ENCODE peak calls at places on chromosome 12, in six cellular contexts. C is GM12892, B is stomach, Y is endothelial cell of umbilical vein, U is K562, O is sigmoid colon. J is an unnamed sample.
A peak's percentile ranks its signal among the peaks of the same experiment; 100 is the strongest.

GRCh38 chr12:113103756-113104450 is 31.7 kb downstream of the RASAL1 start:
- DNase-seq in B (peak; percentile 36), C (peak; percentile 67), Y (no peak), O (no peak), U (peak; percentile 57), J (no peak)

GRCh38 chr12:107400686-107401447 is 284.7 kb upstream of the PWP1 start:
- DNase-seq in O (no peak), B (no peak), U (no peak), C (no peak), Y (no peak), J (no peak)

GRCh38 chr12:1103632-1104031 is 112.6 kb downstream of the ERC1 start:
- DNase-seq in B (no peak), C (no peak), Y (no peak), U (no peak), O (no peak), J (no peak)

GRCh38 chr12:121822393-121823100 is 18.7 kb downstream of the SETD1B start:
- DNase-seq in B (no peak), C (no peak), U (no peak), Y (no peak), O (no peak), J (no peak)

GRCh38 chr12:110104188-110104969 is 19.8 kb upstream of the IFT81 start:
- DNase-seq in C (no peak), O (peak; percentile 66), B (no peak), U (no peak), Y (no peak), J (no peak)

GRCh38 chr12:32549675-32550079 is 129.4 kb upstream of the DNM1L start:
- DNase-seq in B (no peak), Y (no peak), U (no peak), O (no peak), C (no peak), J (no peak)

GRCh38 chr12:53051058-53051880 is 1.4 kb downstream of the TNS2 start:
- DNase-seq in B (peak; percentile 59), C (peak; percentile 8), U (peak; percentile 76), O (peak; percentile 95), Y (peak; percentile 80), J (no peak)

GRCh38 chr12:75439930-75440329 is 40.6 kb upstream of the GLIPR1 start:
- DNase-seq in U (no peak), Y (no peak), O (no peak), B (no peak), C (no peak), J (no peak)

GRCh38 chr12:115404761-115405470 is 720.9 kb upstream of the TBX3 start:
- DNase-seq in C (no peak), O (no peak), B (no peak), U (no peak), Y (peak; percentile 80), J (peak; percentile 59)

GRCh38 chr12:123143753-123144461 is 7.0 kb downstream of the PITPNM2 start:
- DNase-seq in O (no peak), B (no peak), C (no peak), U (no peak), Y (no peak), J (no peak)

GRCh38 chr12:59041241-59042121 is 121.2 kb upstream of the LRIG3 start:
- DNase-seq in Y (peak; percentile 89), U (no peak), B (no peak), C (no peak), O (no peak), J (no peak)

GRCh38 chr12:80420075-80420474 is 24.0 kb upstream of the PTPRQ start:
- DNase-seq in U (no peak), O (no peak), B (no peak), C (no peak), Y (no peak), J (no peak)

GRCh38 chr12:98828802-98829600 is 183.9 kb downstream of the APAF1 start:
- DNase-seq in O (no peak), B (no peak), C (no peak), U (no peak), Y (no peak), J (no peak)

GRCh38 chr12:108320503-108321293 is 18.4 kb downstream of the CMKLR1 start:
- DNase-seq in B (no peak), C (no peak), O (no peak), U (no peak), Y (no peak), J (no peak)

GRCh38 chr12:26754148-26754547 is 78.8 kb downstream of the ITPR2 start:
- DNase-seq in Y (no peak), B (no peak), O (no peak), U (no peak), C (no peak), J (no peak)

GRCh38 chr12:13404631-13405473 is 208.3 kb downstream of the EMP1 start:
- DNase-seq in O (no peak), Y (no peak), U (no peak), C (no peak), B (peak; percentile 59), J (no peak)

GRCh38 chr12:65280306-65280705 is 1.8 kb downstream of the MSRB3 start:
- DNase-seq in C (no peak), B (no peak), O (no peak), U (no peak), Y (peak; percentile 50), J (no peak)

GRCh38 chr12:30977124-30977523 is 50.6 kb downstream of the TSPAN11 start:
- DNase-seq in B (no peak), U (no peak), Y (no peak), C (no peak), O (no peak), J (no peak)

GRCh38 chr12:75137896-75138295 is 71.7 kb downstream of the KCNC2 start:
- DNase-seq in U (no peak), C (no peak), O (no peak), B (no peak), Y (no peak), J (no peak)

GRCh38 chr12:71746983-71747611 is 7.6 kb upstream of the RAB21 start:
- DNase-seq in B (peak; percentile 33), C (no peak), U (peak; percentile 73), Y (peak; percentile 66), O (no peak), J (no peak)

GRCh38 chr12:42298887-42299286 is 27.0 kb downstream of the ZCRB1 start:
- DNase-seq in U (no peak), Y (no peak), O (no peak), C (no peak), B (no peak), J (no peak)

GRCh38 chr12:53268009-53268636 is at the start of gene ESPL1:
- DNase-seq in B (peak; percentile 75), C (peak; percentile 92), Y (peak; percentile 82), U (peak; percentile 95), O (peak; percentile 86), J (peak; percentile 41)

GRCh38 chr12:34402228-34402898 is 380.1 kb downstream of the ALG10 start:
- DNase-seq in B (peak; percentile 17), U (no peak), O (peak; percentile 43), Y (no peak), C (no peak), J (peak; percentile 8)

GRCh38 chr12:49764126-49764525 is 22.8 kb downstream of the TMBIM6 start:
- DNase-seq in O (no peak), B (no peak), U (no peak), C (no peak), Y (no peak), J (no peak)
- TF ChIP-seq POLR2A in O (no peak), B (no peak), U (no peak), C (no peak), Y (no peak), J (no peak)

GRCh38 chr12:7019043-7019569 is 830 bp upstream of the LPCAT3 start:
- DNase-seq in U (no peak), B (no peak), Y (no peak), C (no peak), O (no peak), J (no peak)

GRCh38 chr12:7018350-7019042 is at the start of gene LPCAT3:
- DNase-seq in Y (peak; percentile 97), B (peak; percentile 98), O (peak; percentile 99), C (peak; percentile 90), U (peak; percentile 95), J (peak; percentile 97)

GRCh38 chr12:7017870-7018349 is 366 bp downstream of the LPCAT3 start:
- DNase-seq in B (peak; percentile 29), U (peak; percentile 24), O (no peak), Y (no peak), C (no peak), J (no peak)

GRCh38 chr12:7023096-7023495 is 4.8 kb upstream of the LPCAT3 start:
- DNase-seq in O (no peak), C (no peak), U (no peak), B (no peak), Y (no peak), J (no peak)

DNA sequence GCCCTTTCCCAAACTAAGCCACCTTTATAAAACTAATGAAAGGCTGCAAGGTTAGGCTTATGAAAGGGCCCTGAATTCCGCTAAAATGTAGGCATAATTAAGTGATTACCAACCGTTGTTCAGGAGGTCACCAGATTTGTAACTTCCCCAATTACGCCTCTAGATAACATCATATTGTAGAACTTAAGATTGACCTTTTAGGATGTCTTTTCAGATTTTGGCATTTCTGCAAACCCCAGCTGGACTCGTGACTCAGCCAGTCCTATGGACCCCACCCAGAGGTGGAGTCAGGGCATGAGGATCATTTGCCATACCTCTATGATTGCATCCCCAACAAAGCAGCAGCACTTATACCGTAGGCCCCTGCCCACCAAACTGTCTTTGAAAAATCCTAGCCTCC is 3.7 kb upstream of the LPCAT3 start:
- DNase-seq in O (no peak), Y (no peak), B (no peak), U (no peak), C (no peak), J (no peak)
- TF ChIP-seq POLR2AphosphoS5 in O (no peak), Y (no peak), B (no peak), U (no peak), C (no peak), J (no peak)

GRCh38 chr12:125065021-125065752 is at the start of gene AACS:
- DNase-seq in Y (peak; percentile 75), U (peak; percentile 80), B (peak; percentile 79), O (peak; percentile 82), C (peak; percentile 95), J (peak; percentile 76)
- TF ChIP-seq POLR2A in Y (peak; percentile 64), U (peak; percentile 58), B (no peak), O (no peak), C (peak; percentile 67), J (no peak)

GRCh38 chr12:93154096-93154728 is 223.5 kb upstream of the NUDT4 start:
- DNase-seq in B (no peak), O (no peak), C (no peak), Y (no peak), U (no peak), J (no peak)

GRCh38 chr12:93158065-93158843 is 219.5 kb upstream of the NUDT4 start:
- DNase-seq in O (no peak), Y (no peak), C (no peak), U (no peak), B (no peak), J (no peak)

GRCh38 chr12:93154753-93155475 is 222.8 kb upstream of the NUDT4 start:
- DNase-seq in Y (no peak), C (no peak), U (no peak), B (no peak), O (no peak), J (no peak)

GRCh38 chr12:93157279-93157678 is 220.4 kb upstream of the NUDT4 start:
- DNase-seq in O (no peak), Y (no peak), B (no peak), C (no peak), U (no peak), J (no peak)

DNA sequence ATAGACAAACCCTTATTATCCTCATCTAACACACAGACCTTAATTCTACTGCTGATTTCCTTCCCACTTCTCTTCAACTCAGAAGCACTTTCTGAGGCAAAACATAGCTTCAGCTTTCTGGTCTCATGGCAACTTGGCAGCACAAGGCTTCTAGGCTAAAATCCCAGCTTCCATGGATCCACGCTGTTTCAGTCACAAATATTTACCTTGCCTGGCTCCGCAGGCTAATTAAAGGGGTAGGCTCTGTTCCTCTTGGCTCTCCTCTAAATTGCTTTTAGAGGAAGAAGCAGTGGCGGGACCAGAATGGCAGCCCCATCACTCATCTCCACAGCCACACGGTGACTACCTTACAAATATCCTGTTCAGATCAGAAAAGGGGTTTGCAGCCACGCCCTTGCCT is 221.6 kb upstream of the NUDT4 start:
- DNase-seq in O (no peak), B (peak; percentile 48), U (no peak), C (no peak), Y (no peak), J (no peak)
- TF ChIP-seq POLR2AphosphoS5 in O (no peak), B (no peak), U (no peak), C (no peak), Y (no peak), J (no peak)